ENCODE peak calls at places on chromosomes 2 and 18, in seven cellular contexts. C, U, D, P, R, B and N are unnamed samples.

GRCh38 chr2:172052000-172052983 is 33.0 kb upstream of the DLX1 start:
- DNase-seq in C (no peak), U (no peak), D (no peak), P (no peak), R (no peak), B (no peak), N (no peak)

GRCh38 chr2:132564065-132564464 is 105.9 kb downstream of the LYPD1 start:
- DNase-seq in C (no peak), U (no peak), D (peak), P (peak), R (no peak), B (no peak), N (no peak)

GRCh38 chr2:42886921-42887320 is 94.5 kb upstream of the HAAO start:
- DNase-seq in C (no peak), U (no peak), D (no peak), P (no peak), R (no peak), B (no peak), N (no peak)

GRCh38 chr18:59631583-59632181 is 65.5 kb downstream of the CCBE1 start:
- DNase-seq in C (no peak), U (peak), D (no peak), P (peak), R (no peak), B (no peak), N (no peak)

GRCh38 chr18:12282436-12283039 is 25.5 kb upstream of the TUBB6 start:
- DNase-seq in C (no peak), U (peak), D (no peak), P (peak), R (peak), B (no peak), N (peak)

GRCh38 chr2:8441986-8442385 is 239.9 kb upstream of the ID2 start:
- DNase-seq in C (no peak), U (no peak), D (no peak), P (no peak), R (no peak), B (no peak), N (no peak)

GRCh38 chr2:133812826-133813617 is 244.8 kb upstream of the NCKAP5 start:
- DNase-seq in C (no peak), U (no peak), D (peak), P (peak), R (no peak), B (no peak), N (no peak)

GRCh38 chr2:26768759-26769500 is 4.8 kb downstream of the SLC35F6 start:
- DNase-seq in C (no peak), U (no peak), D (no peak), P (no peak), R (peak), B (no peak), N (no peak)

GRCh38 chr2:135951071-135951583 is 34.3 kb downstream of the DARS1 start:
- DNase-seq in C (no peak), U (no peak), D (no peak), P (no peak), R (no peak), B (no peak), N (no peak)

GRCh38 chr2:178886006-178886405 is 78.8 kb upstream of the TTN start:
- DNase-seq in C (no peak), U (peak), D (no peak), P (peak), R (no peak), B (no peak), N (no peak)

GRCh38 chr2:100877555-100877954 is 57.6 kb downstream of the NPAS2 start:
- DNase-seq in C (no peak), U (no peak), D (no peak), P (no peak), R (no peak), B (no peak), N (no peak)

GRCh38 chr2:105143467-105144127 is 97.9 kb upstream of the GPR45 start:
- DNase-seq in C (no peak), U (peak), D (no peak), P (no peak), R (no peak), B (no peak), N (no peak)

GRCh38 chr2:240478346-240479110 is 43.1 kb downstream of the GPC1 start:
- DNase-seq in C (no peak), U (no peak), D (no peak), P (no peak), R (no peak), B (no peak), N (no peak)

GRCh38 chr2:221075203-221075602 is 496.9 kb downstream of the EPHA4 start:
- DNase-seq in C (no peak), U (no peak), D (no peak), P (peak), R (no peak), B (no peak), N (peak)

GRCh38 chr2:227406177-227407031 is 18.7 kb upstream of the SCYGR1 start:
- DNase-seq in C (no peak), U (peak), D (peak), P (peak), R (peak), B (no peak), N (peak)

GRCh38 chr18:3619746-3620145 is 169.8 kb downstream of the TGIF1 start:
- DNase-seq in C (no peak), U (no peak), D (no peak), P (no peak), R (peak), B (no peak), N (no peak)

GRCh38 chr2:41061371-41061770 is 609.5 kb upstream of the SLC8A1 start:
- DNase-seq in C (no peak), U (no peak), D (no peak), P (no peak), R (no peak), B (no peak), N (no peak)

GRCh38 chr2:25072606-25073005 is 30.7 kb downstream of the EFR3B start:
- DNase-seq in C (no peak), U (no peak), D (no peak), P (no peak), R (no peak), B (no peak), N (no peak)

GRCh38 chr2:201858781-201859180 is 52.4 kb downstream of the CDK15 start:
- DNase-seq in C (no peak), U (peak), D (no peak), P (no peak), R (no peak), B (peak), N (no peak)

GRCh38 chr2:85409719-85410583 is at the start of gene CAPG:
- DNase-seq in C (no peak), U (peak), D (no peak), P (peak), R (no peak), B (no peak), N (no peak)

GRCh38 chr18:2994603-2995432 is 18.1 kb downstream of the LPIN2 start:
- DNase-seq in C (no peak), U (peak), D (no peak), P (no peak), R (no peak), B (peak), N (no peak)

GRCh38 chr2:57516740-57517340 is 529.8 kb upstream of the VRK2 start:
- DNase-seq in C (peak), U (peak), D (peak), P (peak), R (no peak), B (no peak), N (peak)

GRCh38 chr18:69996951-69997798 is 49.5 kb upstream of the CD226 start:
- DNase-seq in C (no peak), U (no peak), D (no peak), P (peak), R (no peak), B (no peak), N (no peak)

GRCh38 chr2:151409601-151410484 is at the start of gene RIF1:
- DNase-seq in C (peak), U (peak), D (peak), P (peak), R (peak), B (peak), N (peak)

GRCh38 chr2:151405376-151405775 is 4.3 kb upstream of the RIF1 start:
- DNase-seq in C (no peak), U (no peak), D (no peak), P (no peak), R (no peak), B (no peak), N (no peak)

GRCh38 chr2:151410485-151410833 is 757 bp downstream of the RIF1 start:
- DNase-seq in C (no peak), U (peak), D (no peak), P (peak), R (peak), B (peak), N (no peak)

GRCh38 chr2:151407281-151407680 is 2.4 kb upstream of the RIF1 start:
- DNase-seq in C (no peak), U (no peak), D (no peak), P (no peak), R (no peak), B (no peak), N (no peak)

DNA sequence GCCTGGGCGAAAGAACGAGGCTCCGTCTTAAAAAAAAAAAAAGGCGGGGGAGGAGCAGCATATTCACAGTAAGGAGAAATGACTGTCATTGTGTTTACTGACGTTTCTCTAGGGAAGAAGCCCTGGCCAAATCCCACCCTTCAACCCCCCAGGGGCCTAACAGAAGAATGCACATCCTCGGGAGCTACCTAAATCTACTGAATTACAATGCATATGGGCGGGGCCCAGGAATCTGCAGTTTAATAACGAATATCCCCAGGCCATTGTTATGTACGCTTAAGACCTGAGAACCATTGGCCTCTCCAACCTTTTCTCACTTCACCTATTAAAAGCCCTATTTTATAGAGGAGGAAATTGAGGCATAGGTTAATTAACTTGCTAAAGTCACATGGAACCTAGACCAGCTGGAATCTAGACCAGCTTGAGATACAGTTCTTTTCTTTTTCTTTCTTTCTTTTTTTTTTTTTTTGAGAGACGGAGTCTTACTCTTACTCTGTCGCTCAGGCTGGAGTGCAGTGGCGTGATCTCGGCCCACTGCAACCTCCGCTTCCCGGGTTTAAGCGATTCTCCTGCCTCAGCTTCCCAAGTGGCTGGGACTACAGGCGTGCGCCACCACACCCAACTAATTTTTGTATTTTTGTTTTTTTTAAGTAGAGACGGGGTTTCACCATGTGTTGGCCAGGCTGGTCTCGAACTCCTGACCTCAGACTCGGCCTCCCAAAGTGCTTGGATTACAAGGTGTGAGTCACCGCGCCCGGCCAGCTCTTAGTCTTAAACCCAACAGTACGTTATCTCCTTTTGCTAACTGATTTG is 708 bp upstream of the RIF1 start:
- DNase-seq in C (no peak), U (peak), D (no peak), P (no peak), R (peak), B (no peak), N (no peak)
- H3K4me3 ChIP-seq in C (peak), U (no peak), D (peak), P (peak), R (peak), B (peak), N (peak)

GRCh38 chr2:86791574-86791973 is 861 bp upstream of the CD8A start:
- DNase-seq in C (no peak), U (peak), D (no peak), P (no peak), R (no peak), B (no peak), N (no peak)
- H3K4me3 ChIP-seq in C (no peak), U (no peak), D (no peak), P (no peak), R (no peak), B (peak), N (no peak)

DNA sequence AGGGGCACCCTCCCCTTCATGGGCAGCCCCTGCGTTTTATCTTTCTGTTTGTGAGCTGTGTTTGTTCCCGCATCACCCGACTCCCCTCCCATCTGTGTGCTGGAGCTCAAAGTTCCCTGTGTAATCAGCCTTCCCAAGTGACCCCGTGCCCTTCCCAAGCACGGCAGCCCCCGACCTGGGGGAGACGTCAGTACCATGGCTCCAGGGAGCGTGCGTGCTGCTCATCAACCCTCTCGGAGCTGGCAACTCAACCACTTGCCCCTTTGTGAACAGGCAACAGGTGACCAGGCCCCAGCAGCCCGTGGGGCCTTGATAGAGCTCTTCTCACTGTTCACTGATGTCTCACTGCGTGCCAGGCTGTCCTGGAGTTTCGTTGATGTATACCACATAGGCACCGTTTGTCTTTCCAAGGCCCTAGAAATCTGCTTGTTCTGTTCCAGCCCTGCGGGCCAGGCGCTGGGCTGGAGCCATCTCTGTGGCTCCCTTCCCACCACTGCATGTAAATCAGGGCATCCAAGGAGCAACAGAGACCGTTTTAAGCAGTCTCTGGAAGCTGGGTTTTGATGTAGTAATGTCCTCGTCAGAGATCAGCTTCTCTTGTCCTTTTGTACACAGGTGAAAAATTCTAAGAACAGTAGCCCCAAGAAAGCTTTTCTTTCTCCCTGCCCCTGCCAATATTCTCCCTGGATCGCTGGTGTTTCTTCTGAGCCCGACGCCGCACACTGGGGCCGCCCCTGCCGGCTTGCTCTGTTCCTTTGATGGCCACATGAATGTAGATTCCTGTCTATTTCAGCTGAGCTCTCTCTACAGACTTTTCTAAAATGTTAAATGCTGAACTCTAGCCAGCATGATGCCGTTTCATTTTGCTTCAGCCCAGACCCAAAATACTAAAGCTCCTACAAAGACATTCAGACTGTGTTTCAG is 107.0 kb upstream of the PTPRM start:
- DNase-seq in C (no peak), U (no peak), D (no peak), P (no peak), R (no peak), B (no peak), N (no peak)
- H3K4me3 ChIP-seq in C (no peak), U (no peak), D (no peak), P (no peak), R (no peak), B (no peak), N (peak)

DNA sequence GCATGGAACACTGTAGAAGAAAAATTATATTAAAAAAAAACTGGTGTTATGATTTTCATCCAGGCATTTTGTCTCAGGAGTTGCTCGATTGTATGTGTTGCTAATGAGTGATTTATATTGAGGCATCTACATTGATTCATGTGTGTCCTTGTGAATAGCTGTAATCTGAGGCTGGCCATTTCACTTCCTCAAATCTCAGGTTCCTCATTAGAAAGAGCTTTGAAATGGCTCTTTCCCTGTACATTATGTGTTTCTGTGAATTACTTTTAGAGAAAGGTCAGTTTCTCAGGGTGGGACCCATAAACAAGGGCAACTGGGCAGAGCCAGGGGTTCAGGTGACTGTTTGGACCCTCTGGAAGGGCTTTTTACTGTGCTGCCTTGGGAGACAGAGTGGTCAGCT is 2.4 kb downstream of the IL18R1 start:
- DNase-seq in C (peak), U (no peak), D (no peak), P (no peak), R (no peak), B (no peak), N (no peak)
- H3K4me3 ChIP-seq in C (peak), U (no peak), D (no peak), P (no peak), R (no peak), B (no peak), N (no peak)

GRCh38 chr2:10028988-10029874 is 14.1 kb upstream of the KLF11 start:
- DNase-seq in C (no peak), U (peak), D (no peak), P (no peak), R (peak), B (peak), N (no peak)
- H3K4me3 ChIP-seq in C (no peak), U (no peak), D (no peak), P (no peak), R (peak), B (peak), N (no peak)

DNA sequence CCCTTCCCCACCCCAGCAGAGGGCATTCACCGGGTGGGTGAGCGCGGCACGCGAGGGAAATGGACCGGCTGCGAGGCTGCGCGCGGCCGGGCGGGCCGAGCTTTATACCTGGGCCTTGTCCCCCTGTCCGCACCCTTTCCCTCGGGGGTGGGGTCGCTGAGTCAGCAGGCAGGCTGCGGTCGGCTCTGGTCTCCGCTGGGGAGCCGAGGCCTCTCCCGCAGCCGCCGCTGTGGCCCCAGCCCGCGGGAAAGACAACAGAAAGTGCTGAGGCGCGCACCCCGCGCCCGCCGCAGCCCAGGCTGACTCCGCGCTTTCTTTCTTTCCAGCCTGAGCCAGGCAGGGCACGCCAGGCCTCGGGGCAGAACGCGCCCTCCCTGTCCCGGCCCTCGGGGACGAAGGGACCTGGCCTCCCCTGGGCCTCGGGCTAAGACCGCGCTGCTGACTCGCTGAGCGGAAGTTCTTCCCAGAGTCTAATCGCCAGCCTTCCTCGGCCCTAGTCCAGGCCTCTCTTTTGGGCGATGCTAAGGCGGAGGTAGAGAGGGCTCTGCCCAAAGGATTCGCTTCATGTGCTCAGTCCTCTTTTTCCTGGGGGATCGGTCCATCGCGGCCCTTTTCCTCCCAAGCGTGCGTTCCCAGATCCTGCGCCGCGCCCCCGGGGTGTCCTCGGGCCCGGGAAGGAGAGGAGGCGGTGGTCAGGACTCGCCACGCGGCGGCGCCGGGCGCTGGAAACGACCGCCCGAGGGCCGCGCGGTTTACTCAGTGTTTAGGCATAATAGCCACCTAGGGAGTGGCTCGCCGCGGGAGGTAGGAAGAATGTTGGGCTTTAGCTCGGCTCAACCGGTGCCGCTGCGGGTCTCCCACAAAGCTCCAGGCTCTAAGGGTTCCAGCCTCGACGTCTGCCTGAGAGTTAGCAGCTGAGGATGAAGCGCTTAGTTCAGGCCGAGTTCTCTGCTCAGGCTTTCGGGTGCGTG is at the start of gene CRYBA2:
- DNase-seq in C (no peak), U (peak), D (no peak), P (peak), R (no peak), B (no peak), N (no peak)
- H3K4me3 ChIP-seq in C (no peak), U (no peak), D (peak), P (peak), R (peak), B (no peak), N (peak)

GRCh38 chr2:217997510-217997909 is 5.3 kb downstream of the TNS1 start:
- DNase-seq in C (no peak), U (no peak), D (no peak), P (no peak), R (no peak), B (no peak), N (no peak)
- H3K4me3 ChIP-seq in C (no peak), U (no peak), D (no peak), P (no peak), R (no peak), B (no peak), N (no peak)

GRCh38 chr2:45891719-45892118 is 240.2 kb downstream of the PRKCE start:
- DNase-seq in C (no peak), U (no peak), D (no peak), P (no peak), R (no peak), B (no peak), N (no peak)
- H3K4me3 ChIP-seq in C (no peak), U (no peak), D (no peak), P (no peak), R (no peak), B (no peak), N (no peak)

DNA sequence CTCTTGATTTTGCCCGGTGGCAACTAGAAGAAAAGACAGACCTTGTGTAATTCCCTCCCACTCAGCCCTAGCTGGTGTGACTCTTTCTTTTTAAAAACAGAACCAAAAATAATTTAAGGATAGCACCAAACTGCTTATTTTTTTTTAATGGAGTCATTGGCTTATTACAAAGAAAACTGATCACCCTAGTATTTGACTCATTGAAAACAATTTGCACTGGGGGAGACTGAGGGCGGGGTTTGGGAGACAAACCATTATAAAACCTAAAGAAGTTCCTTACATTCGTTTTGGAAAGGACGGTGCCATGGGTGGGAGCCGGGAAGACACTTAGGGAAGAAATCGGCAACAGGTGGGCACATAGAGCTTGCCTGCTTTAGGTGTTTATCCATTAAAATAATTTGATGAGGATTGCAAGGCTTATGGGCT is 2.5 kb downstream of the PAX3 start:
- DNase-seq in C (no peak), U (no peak), D (no peak), P (no peak), R (no peak), B (no peak), N (no peak)
- H3K4me3 ChIP-seq in C (no peak), U (no peak), D (no peak), P (no peak), R (no peak), B (no peak), N (no peak)